ENCODE peak calls at places on chromosomes 12 and 14, in eight cellular contexts. Y is effector memory CD8-positive, alpha-beta T cell; U is nucleus accumbens; L is anterior cingulate cortex; X is HuH-7; D is CD4-positive, alpha-beta memory T cell; E is HT1080; S is esophagus squamous epithelium. M is an unnamed sample.

GRCh38 chr12:21962236-21962635 is 21.0 kb upstream of the ABCC9 start:
- DNase-seq in E (peak), D (no peak), U (no peak), S (no peak), X (no peak), L (no peak), Y (no peak), M (no peak)

GRCh38 chr12:109131522-109132050 is 15.2 kb downstream of the ACACB start:
- DNase-seq in D (no peak), E (no peak), S (no peak), U (no peak), X (no peak), Y (no peak), L (no peak), M (no peak)

GRCh38 chr14:21436567-21437062 is 19.3 kb downstream of the CHD8 start:
- DNase-seq in S (no peak), L (no peak), X (no peak), U (no peak), Y (no peak), D (no peak), E (no peak), M (no peak)

GRCh38 chr12:81079280-81080076 is 1.6 kb downstream of the ACSS3 start:
- DNase-seq in U (no peak), S (no peak), Y (no peak), E (no peak), X (no peak), L (no peak), D (no peak), M (no peak)

GRCh38 chr14:92456215-92457017 is 57.2 kb upstream of the RIN3 start:
- DNase-seq in U (no peak), S (no peak), L (no peak), D (no peak), E (peak), Y (no peak), X (peak), M (no peak)

GRCh38 chr12:29710104-29710503 is 73.6 kb downstream of the TMTC1 start:
- DNase-seq in Y (no peak), D (no peak), U (no peak), L (no peak), S (no peak), X (no peak), E (no peak), M (no peak)

GRCh38 chr14:88490168-88490567 is 64.6 kb downstream of the PTPN21 start:
- DNase-seq in U (no peak), L (no peak), X (no peak), E (no peak), S (no peak), D (no peak), Y (no peak), M (no peak)

GRCh38 chr12:52164624-52165023 is 27.2 kb downstream of the KRT80 start:
- DNase-seq in X (no peak), L (no peak), D (no peak), U (no peak), S (no peak), E (no peak), Y (no peak), M (no peak)

GRCh38 chr14:92412912-92413311 is 89.9 kb downstream of the SLC24A4 start:
- DNase-seq in D (no peak), S (no peak), E (no peak), Y (no peak), L (no peak), U (no peak), X (no peak), M (no peak)

GRCh38 chr12:48683534-48683933 is 1.5 kb upstream of the KANSL2 start:
- DNase-seq in E (no peak), X (no peak), D (no peak), U (no peak), Y (no peak), L (no peak), S (no peak), M (no peak)

GRCh38 chr14:60506010-60506409 is 2.9 kb upstream of the SIX6 start:
- DNase-seq in S (no peak), Y (no peak), D (no peak), X (no peak), L (no peak), U (no peak), E (no peak), M (no peak)

GRCh38 chr12:120799417-120800045 is 73.9 kb downstream of the ACADS start:
- DNase-seq in D (no peak), Y (no peak), X (no peak), E (no peak), U (no peak), L (no peak), S (no peak), M (no peak)

GRCh38 chr12:116128779-116129178 is 148.7 kb downstream of the MED13L start:
- DNase-seq in U (no peak), S (no peak), X (no peak), E (no peak), D (no peak), L (no peak), Y (no peak), M (no peak)

M was measured in KG1.